ENCODE peak calls at places on chromosomes 12 and 14, in five cellular contexts. D is GM12892, I is caudate nucleus, O is SK-N-DZ, T is occipital lobe. U is an unnamed sample.

GRCh38 chr12:12704593-12705230 is 8.7 kb upstream of the GPR19 start:
- DNase-seq in D (no peak), I (no peak), O (peak), T (no peak), U (no peak)

GRCh38 chr14:92770454-92770853 is 22.0 kb upstream of the LGMN start:
- DNase-seq in D (no peak), I (no peak), O (no peak), T (no peak), U (no peak)

GRCh38 chr14:79570648-79571047 is 640.7 kb downstream of the DIO2 start:
- DNase-seq in D (no peak), I (no peak), O (no peak), T (no peak), U (no peak)

GRCh38 chr12:6769003-6769389 is 2.8 kb downstream of the PTMS start:
- DNase-seq in D (no peak), I (no peak), O (peak), T (no peak), U (no peak)

GRCh38 chr14:55339770-55340169 is 68.5 kb downstream of the FBXO34 start:
- DNase-seq in D (no peak), I (no peak), O (no peak), T (no peak), U (no peak)

GRCh38 chr12:26701604-26702215 is 131.3 kb downstream of the ITPR2 start:
- DNase-seq in D (no peak), I (no peak), O (peak), T (no peak), U (no peak)

GRCh38 chr14:84401631-84402030 is 1128.3 kb upstream of the FLRT2 start:
- DNase-seq in D (no peak), I (no peak), O (no peak), T (no peak), U (no peak)

GRCh38 chr14:89368490-89369477 is 48.2 kb downstream of the FOXN3 start:
- DNase-seq in D (no peak), I (no peak), O (no peak), T (no peak), U (no peak)

GRCh38 chr14:63435838-63436237 is 107.3 kb downstream of the PPP2R5E start:
- DNase-seq in D (no peak), I (no peak), O (no peak), T (peak), U (peak)

GRCh38 chr12:52521581-52522266 is 1.5 kb upstream of the KRT5 start:
- DNase-seq in D (no peak), I (no peak), O (no peak), T (no peak), U (no peak)